ENCODE peak calls at places on chromosome 12, in five cellular contexts. I, Z, X, T and S are unnamed samples. For H3K36me3, the result is how much of the 10 kb centered on the place peaks cover.

GRCh38 chr12:63802012-63802608 is 22.4 kb downstream of the RXYLT1 start:
- DNase-seq in I (peak), Z (no peak), X (peak), T (no peak), S (no peak)

GRCh38 chr12:108373111-108373510 is 34.0 kb upstream of the CMKLR1 start:
- DNase-seq in I (no peak), Z (no peak), X (no peak), T (no peak), S (no peak)

GRCh38 chr12:85874064-85874463 is at the start of gene NTS:
- DNase-seq in I (peak), Z (no peak), X (no peak), T (no peak), S (no peak)

GRCh38 chr12:52401926-52402325 is 4.2 kb downstream of the KRT82 start:
- DNase-seq in I (no peak), Z (no peak), X (no peak), T (no peak), S (no peak)

GRCh38 chr12:120887253-120888043 is 16.7 kb downstream of the SPPL3 start:
- DNase-seq in I (no peak), Z (no peak), X (no peak), T (no peak), S (no peak)

GRCh38 chr12:67193705-67194104 is 75.5 kb upstream of the CAND1 start:
- DNase-seq in I (peak), Z (peak), X (peak), T (no peak), S (peak)

GRCh38 chr12:2722806-2723205 is 72.0 kb upstream of the FKBP4 start:
- DNase-seq in I (no peak), Z (no peak), X (no peak), T (no peak), S (no peak)

GRCh38 chr12:70609739-70610491 is 27.3 kb downstream of the PTPRB start:
- DNase-seq in I (peak), Z (no peak), X (peak), T (peak), S (no peak)

GRCh38 chr12:69515394-69515793 is 45.2 kb downstream of the FRS2 start:
- DNase-seq in I (no peak), Z (no peak), X (peak), T (no peak), S (no peak)

GRCh38 chr12:56411781-56412639 is 37.2 kb downstream of the TIMELESS start:
- DNase-seq in I (no peak), Z (no peak), X (no peak), T (no peak), S (no peak)

GRCh38 chr12:125083092-125083491 is 17.9 kb downstream of the AACS start:
- DNase-seq in I (no peak), Z (no peak), X (no peak), T (no peak), S (no peak)

GRCh38 chr12:25135531-25136154 is 59.3 kb downstream of the DNAI7 start:
- DNase-seq in I (no peak), Z (peak), X (no peak), T (no peak), S (no peak)

GRCh38 chr12:103791350-103791920 is 49.6 kb downstream of the NT5DC3 start:
- DNase-seq in I (no peak), Z (no peak), X (no peak), T (no peak), S (no peak)

GRCh38 chr12:65305346-65305950 is 27.0 kb downstream of the MSRB3 start:
- DNase-seq in I (no peak), Z (no peak), X (peak), T (no peak), S (no peak)

GRCh38 chr12:70044170-70044569 is 199.1 kb upstream of the CNOT2 start:
- DNase-seq in I (no peak), Z (no peak), X (no peak), T (no peak), S (peak)

GRCh38 chr12:52212701-52213540 is 20.1 kb upstream of the KRT7 start:
- DNase-seq in I (no peak), Z (no peak), X (no peak), T (no peak), S (no peak)

GRCh38 chr12:98820005-98820404 is 174.9 kb downstream of the APAF1 start:
- DNase-seq in I (no peak), Z (no peak), X (no peak), T (no peak), S (no peak)

GRCh38 chr12:56040151-56040550 is 1.6 kb upstream of the RPS26 start:
- DNase-seq in I (no peak), Z (no peak), X (no peak), T (no peak), S (no peak)

GRCh38 chr12:121697093-121697698 is 15.4 kb upstream of the TMEM120B start:
- DNase-seq in I (peak), Z (peak), X (peak), T (peak), S (no peak)

GRCh38 chr12:50690923-50691322 is 73.0 kb upstream of the ATF1 start:
- DNase-seq in I (no peak), Z (peak), X (no peak), T (no peak), S (no peak)

GRCh38 chr12:51458635-51459034 is 34.0 kb downstream of the SLC4A8 start:
- DNase-seq in I (no peak), Z (no peak), X (no peak), T (no peak), S (no peak)

GRCh38 chr12:120944645-120945217 is 33.6 kb upstream of the HNF1A start:
- DNase-seq in I (peak), Z (no peak), X (peak), T (peak), S (peak)

GRCh38 chr12:94553130-94553519 is 93.5 kb upstream of the CEP83 start:
- DNase-seq in I (no peak), Z (no peak), X (peak), T (no peak), S (peak)

GRCh38 chr12:91492648-91493047 is 310.0 kb upstream of the DCN start:
- DNase-seq in I (peak), Z (no peak), X (no peak), T (peak), S (no peak)

GRCh38 chr12:10634427-10634826 is 21.0 kb upstream of the MAGOHB start:
- DNase-seq in I (no peak), Z (peak), X (no peak), T (no peak), S (peak)

GRCh38 chr12:59929091-59929490 is 333.3 kb downstream of the SLC16A7 start:
- DNase-seq in I (no peak), Z (no peak), X (peak), T (no peak), S (no peak)

GRCh38 chr12:25839470-25839869 is 119.0 kb upstream of the RASSF8 start:
- DNase-seq in I (no peak), Z (no peak), X (peak), T (no peak), S (peak)

GRCh38 chr12:123761841-123762714 is at the start of gene DNAH10:
- DNase-seq in I (peak), Z (peak), X (peak), T (peak), S (no peak)

GRCh38 chr12:131713349-131713748 is 2.5 kb downstream of the SFSWAP start:
- DNase-seq in I (no peak), Z (no peak), X (no peak), T (no peak), S (no peak)
- TF ChIP-seq CTCF in I (no peak), Z (no peak), X (no peak), T (no peak), S (no peak)

GRCh38 chr12:116719661-116720060 is 18.2 kb downstream of the SPRING1 start:
- DNase-seq in I (peak), Z (no peak), X (no peak), T (no peak), S (no peak)
- H3K36me3 ChIP-seq in I (under half), Z (under half), X (under half), T (under half), S (under half)

DNA sequence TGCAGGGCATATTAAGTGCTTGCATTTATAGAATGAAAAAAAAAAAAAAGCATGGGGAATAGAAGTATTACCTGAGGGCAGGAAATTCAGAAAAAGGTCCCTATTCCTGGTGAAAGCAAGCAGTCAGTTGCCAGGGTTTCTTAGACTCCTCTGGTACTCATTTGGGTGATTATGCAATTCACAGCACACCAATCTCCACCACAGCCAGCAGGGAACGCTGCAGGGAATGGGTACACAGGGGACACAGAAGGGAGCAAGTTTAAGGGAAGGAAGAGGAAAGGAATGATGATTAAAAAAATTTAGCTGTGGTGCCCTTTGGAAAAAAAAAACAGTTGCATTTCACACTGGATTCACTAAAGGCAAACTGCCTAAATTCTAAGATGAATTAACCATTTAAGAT is 14.2 kb downstream of the BLTP3B start:
- DNase-seq in I (peak), Z (peak), X (peak), T (peak), S (no peak)
- H3K27ac ChIP-seq in I (peak), Z (peak), X (peak), T (no peak), S (no peak)

GRCh38 chr12:4956968-4957367 is 47.3 kb downstream of the KCNA1 start:
- DNase-seq in I (no peak), Z (no peak), X (no peak), T (no peak), S (no peak)
- TF ChIP-seq CTCF in I (no peak), Z (no peak), X (no peak), T (no peak), S (no peak)

GRCh38 chr12:128857173-128857770 is 4.0 kb downstream of the GLT1D1 start:
- DNase-seq in I (no peak), Z (no peak), X (no peak), T (no peak), S (no peak)

GRCh38 chr12:128863957-128864356 is 10.7 kb downstream of the GLT1D1 start:
- DNase-seq in I (no peak), Z (no peak), X (no peak), T (no peak), S (no peak)

GRCh38 chr12:128859311-128859710 is 6.0 kb downstream of the GLT1D1 start:
- DNase-seq in I (no peak), Z (no peak), X (no peak), T (no peak), S (no peak)

GRCh38 chr12:128864516-128865186 is 11.4 kb downstream of the GLT1D1 start:
- DNase-seq in I (no peak), Z (no peak), X (no peak), T (no peak), S (no peak)

GRCh38 chr12:128861226-128862016 is 8.1 kb downstream of the GLT1D1 start:
- DNase-seq in I (peak), Z (peak), X (no peak), T (no peak), S (no peak)
- H3K36me3 ChIP-seq in I (under half), Z (under half), X (under half), T (under half), S (under half)

GRCh38 chr12:118358008-118358359 is 14.7 kb downstream of the TAOK3 start:
- DNase-seq in I (no peak), Z (no peak), X (no peak), T (no peak), S (no peak)

GRCh38 chr12:118357327-118358007 is 15.2 kb downstream of the TAOK3 start:
- DNase-seq in I (peak), Z (no peak), X (peak), T (peak), S (peak)

GRCh38 chr12:118359541-118359915 is 13.2 kb downstream of the TAOK3 start:
- DNase-seq in I (no peak), Z (no peak), X (no peak), T (peak), S (no peak)

GRCh38 chr12:118356809-118357326 is 15.8 kb downstream of the TAOK3 start:
- DNase-seq in I (no peak), Z (no peak), X (peak), T (no peak), S (peak)

DNA sequence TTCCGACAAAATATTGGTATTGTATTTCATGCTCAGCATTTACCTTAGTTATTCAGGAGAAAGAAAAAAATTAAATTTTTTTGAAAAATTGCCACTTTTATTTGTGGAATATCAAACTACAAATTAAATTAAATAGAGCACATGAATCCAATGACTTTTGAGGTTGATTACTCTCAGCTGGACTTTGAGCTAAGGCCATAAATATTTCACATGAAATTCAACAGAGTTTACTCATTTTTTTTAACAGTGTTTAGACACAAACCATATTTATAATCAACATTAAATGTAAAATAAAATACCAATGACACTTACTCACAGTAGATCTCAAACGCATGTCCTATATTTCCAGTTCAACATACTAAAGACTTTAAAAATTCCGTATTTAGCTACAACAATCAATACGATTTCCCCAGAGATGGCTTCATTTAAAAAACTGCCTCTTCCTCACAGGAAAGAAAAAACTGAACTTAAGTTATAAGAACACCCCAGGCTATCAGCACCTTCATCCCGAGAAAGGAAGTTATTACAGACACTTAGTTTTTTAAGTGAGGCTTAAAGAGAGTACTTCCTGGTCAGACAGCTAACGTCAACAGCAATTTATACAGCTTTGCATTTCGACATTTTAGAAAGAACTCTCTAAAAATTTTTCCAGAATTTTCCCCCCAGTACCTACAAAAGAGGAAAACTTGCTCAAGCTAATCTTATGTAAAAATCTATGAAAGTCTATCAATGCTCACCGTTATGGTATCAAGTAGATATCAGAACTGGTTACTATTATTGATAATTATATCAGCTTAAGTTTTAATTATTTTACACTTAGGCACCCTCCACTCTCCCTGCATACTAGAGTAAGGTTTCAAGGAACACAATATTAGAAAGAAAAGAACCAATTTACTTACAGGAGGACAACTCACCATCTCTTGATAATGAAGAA is 13.8 kb downstream of the TAOK3 start:
- DNase-seq in I (no peak), Z (no peak), X (no peak), T (no peak), S (no peak)
- H3K27ac ChIP-seq in I (peak), Z (no peak), X (peak), T (peak), S (peak)